ENCODE peak calls at places on chromosomes 5 and 9, in six cellular contexts. R is skeletal muscle cell; W is activated CD8-positive, alpha-beta memory T cell treated with anti-CD3 and anti-CD28 coated beads for 48 hours; F is stimulated activated CD4-positive, alpha-beta T cell treated with anti-CD3 and anti-CD28 coated beads, Interleukin-15, amount 100 ng/mL, for 24 hours; G is astrocyte of the spinal cord; X is activated CD4-positive, alpha-beta T cell treated with anti-CD3 and anti-CD28 coated beads, Interleukin-2, amount 50 U/mL, for 48 hours. U is an unnamed sample.

GRCh38 chr5:157924931-157925729 is 66.2 kb upstream of the CLINT1 start:
- DNase-seq in R (no peak), W (no peak), F (no peak), G (no peak), X (peak), U (no peak)

GRCh38 chr9:3508531-3509374 is 17.0 kb downstream of the RFX3 start:
- DNase-seq in R (no peak), W (no peak), F (no peak), G (peak), X (no peak), U (no peak)

GRCh38 chr5:54905246-54905770 is 80.1 kb downstream of the ESM1 start:
- DNase-seq in R (no peak), W (no peak), F (no peak), G (no peak), X (no peak), U (no peak)

GRCh38 chr5:45408067-45408466 is 288.1 kb downstream of the HCN1 start:
- DNase-seq in R (no peak), W (no peak), F (no peak), G (no peak), X (no peak), U (no peak)

GRCh38 chr5:143699121-143699520 is 112.8 kb upstream of the HMHB1 start:
- DNase-seq in R (no peak), W (no peak), F (peak), G (no peak), X (no peak), U (no peak)

GRCh38 chr9:121674952-121675351 is 23.5 kb downstream of the DAB2IP start:
- DNase-seq in R (no peak), W (no peak), F (no peak), G (peak), X (no peak), U (no peak)

GRCh38 chr9:123871781-123872180 is 58.1 kb downstream of the DENND1A start:
- DNase-seq in R (no peak), W (no peak), F (no peak), G (no peak), X (no peak), U (no peak)

GRCh38 chr5:180492226-180492903 is 1.8 kb upstream of the CNOT6 start:
- DNase-seq in R (no peak), W (no peak), F (no peak), G (no peak), X (no peak), U (no peak)

GRCh38 chr5:15496886-15497285 is 3.1 kb upstream of the FBXL7 start:
- DNase-seq in R (no peak), W (no peak), F (no peak), G (no peak), X (no peak), U (no peak)

GRCh38 chr5:133667217-133667616 is 54.9 kb upstream of the FSTL4 start:
- DNase-seq in R (no peak), W (no peak), F (no peak), G (no peak), X (no peak), U (no peak)

GRCh38 chr9:4678679-4679267 is 596 bp upstream of the CDC37L1 start:
- DNase-seq in R (no peak), W (no peak), F (peak), G (peak), X (no peak), U (no peak)